ENCODE peak calls at places on chromosomes 12 and 14, in four cellular contexts. S, D, P and W are unnamed samples. For H3K4me1, the result is how much of the 10 kb centered on the place peaks cover.

GRCh38 chr12:8038659-8039114 is 6.2 kb downstream of the FOXJ2 start:
- DNase-seq in S (peak), D (no peak), P (peak), W (peak)

GRCh38 chr14:96576359-96576758 is 74.2 kb downstream of the PAPOLA start:
- DNase-seq in S (no peak), D (no peak), P (no peak), W (no peak)

GRCh38 chr14:68137704-68138619 is 318.4 kb downstream of the RAD51B start:
- DNase-seq in S (peak), D (no peak), P (peak), W (peak)

GRCh38 chr12:11130999-11131398 is 3.4 kb downstream of the TAS2R30 start:
- DNase-seq in S (no peak), D (no peak), P (no peak), W (no peak)

GRCh38 chr14:24241829-24242443 is 487 bp downstream of the TINF2 start:
- DNase-seq in S (peak), D (no peak), P (peak), W (no peak)

GRCh38 chr12:89525824-89526770 is at the start of gene POC1B:
- DNase-seq in S (peak), D (peak), P (peak), W (peak)

GRCh38 chr12:56158926-56159461 is 835 bp downstream of the MYL6 start:
- DNase-seq in S (peak), D (no peak), P (peak), W (peak)

GRCh38 chr14:27715561-27715960 is 1051.0 kb upstream of the FOXG1 start:
- DNase-seq in S (no peak), D (no peak), P (no peak), W (no peak)

GRCh38 chr12:54879132-54879531 is 24.8 kb downstream of the MUCL1 start:
- DNase-seq in S (peak), D (no peak), P (no peak), W (no peak)

GRCh38 chr12:59651230-59651920 is 55.5 kb downstream of the SLC16A7 start:
- DNase-seq in S (peak), D (no peak), P (no peak), W (peak)

GRCh38 chr12:219891-220352 is 6.0 kb upstream of the SLC6A12 start:
- DNase-seq in S (peak), D (no peak), P (peak), W (peak)

GRCh38 chr14:32481707-32482106 is 152.6 kb downstream of the AKAP6 start:
- DNase-seq in S (no peak), D (no peak), P (no peak), W (no peak)

GRCh38 chr14:68140111-68140741 is 320.6 kb downstream of the RAD51B start:
- DNase-seq in S (peak), D (no peak), P (no peak), W (peak)

GRCh38 chr12:122928033-122928890 is 32.3 kb upstream of the VPS37B start:
- DNase-seq in S (no peak), D (no peak), P (no peak), W (no peak)

GRCh38 chr12:122836027-122836921 is 1.0 kb downstream of the HIP1R start:
- DNase-seq in S (peak), D (peak), P (peak), W (peak)

GRCh38 chr12:50297027-50297426 is 13.7 kb upstream of the LIMA1 start:
- DNase-seq in S (no peak), D (no peak), P (no peak), W (peak)

GRCh38 chr12:1779783-1780182 is 40.6 kb upstream of the LRTM2 start:
- DNase-seq in S (peak), D (no peak), P (no peak), W (peak)

GRCh38 chr14:30994681-30995620 is 30.5 kb upstream of the AP4S1 start:
- DNase-seq in S (peak), D (peak), P (no peak), W (peak)

GRCh38 chr14:22898302-22898894 is 15.4 kb downstream of the REM2 start:
- DNase-seq in S (peak), D (no peak), P (peak), W (no peak)

GRCh38 chr14:106821119-106821518 is 1294.7 kb downstream of the TMEM121 start:
- DNase-seq in S (no peak), D (no peak), P (no peak), W (no peak)

GRCh38 chr12:113333877-113334785 is 778 bp downstream of the SLC8B1 start:
- DNase-seq in S (no peak), D (no peak), P (peak), W (peak)

GRCh38 chr14:104956290-104956890 is 21.8 kb downstream of the AHNAK2 start:
- DNase-seq in S (no peak), D (no peak), P (no peak), W (no peak)

GRCh38 chr14:103019827-103020226 is 37.5 kb downstream of the CDC42BPB start:
- DNase-seq in S (no peak), D (no peak), P (no peak), W (no peak)

GRCh38 chr12:75489613-75490210 is 9.2 kb downstream of the GLIPR1 start:
- DNase-seq in S (peak), D (no peak), P (no peak), W (peak)

GRCh38 chr14:20620798-20621478 is 20.6 kb downstream of the OR6S1 start:
- DNase-seq in S (no peak), D (no peak), P (no peak), W (no peak)

GRCh38 chr14:72943876-72944430 is 17.7 kb downstream of the DCAF4 start:
- DNase-seq in S (no peak), D (no peak), P (no peak), W (no peak)

GRCh38 chr14:67411820-67412421 is at the start of gene PLEK2:
- DNase-seq in S (no peak), D (no peak), P (no peak), W (no peak)

GRCh38 chr14:106207316-106207715 is 680.9 kb downstream of the TMEM121 start:
- DNase-seq in S (no peak), D (no peak), P (no peak), W (no peak)

GRCh38 chr12:15059123-15059522 is 86.3 kb downstream of the PDE6H start:
- DNase-seq in S (no peak), D (no peak), P (no peak), W (no peak)

GRCh38 chr12:166425-167091 is 47.4 kb downstream of the SLC6A12 start:
- DNase-seq in S (no peak), D (no peak), P (no peak), W (no peak)

GRCh38 chr12:22979854-22980253 is 354.9 kb downstream of the ETNK1 start:
- DNase-seq in S (no peak), D (no peak), P (no peak), W (peak)

GRCh38 chr14:56660677-56661389 is 81.2 kb downstream of the TMEM260 start:
- DNase-seq in S (no peak), D (no peak), P (no peak), W (no peak)

GRCh38 chr12:124303579-124304313 is 8.9 kb downstream of the RFLNA start:
- DNase-seq in S (no peak), D (no peak), P (no peak), W (no peak)

GRCh38 chr12:124026755-124027745 is 54.0 kb downstream of the ZNF664 start:
- DNase-seq in S (peak), D (no peak), P (peak), W (peak)

GRCh38 chr12:10563002-10563401 is 50.4 kb downstream of the MAGOHB start:
- DNase-seq in S (no peak), D (no peak), P (no peak), W (no peak)

GRCh38 chr14:100878271-100879146 is 25.0 kb downstream of the RTL1 start:
- DNase-seq in S (no peak), D (no peak), P (no peak), W (no peak)

GRCh38 chr12:94263011-94263786 is 114.8 kb downstream of the PLXNC1 start:
- DNase-seq in S (no peak), D (peak), P (peak), W (no peak)

DNA sequence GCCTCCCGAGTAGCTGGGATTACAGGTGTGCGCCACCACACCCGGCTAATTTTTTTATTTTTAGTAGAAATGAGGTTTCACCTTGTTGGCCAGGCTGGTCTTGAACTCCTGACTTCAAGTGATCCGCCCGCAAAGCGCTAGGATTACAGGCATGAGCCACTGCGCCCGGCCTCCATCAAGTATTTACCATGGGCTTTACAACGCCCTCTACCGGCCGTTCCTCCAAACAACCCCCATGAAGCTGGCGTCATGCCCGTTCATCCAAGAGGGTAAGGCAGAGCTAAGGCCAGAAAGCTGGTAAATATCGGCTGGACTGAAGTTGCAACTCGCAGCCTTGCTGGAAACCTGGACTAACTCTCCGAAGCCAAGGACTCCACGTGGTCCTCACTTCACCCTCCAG is 41.6 kb downstream of the RNF34 start:
- DNase-seq in S (no peak), D (no peak), P (no peak), W (no peak)
- TF ChIP-seq CTCF in S (no peak), D (no peak), P (no peak), W (no peak)

DNA sequence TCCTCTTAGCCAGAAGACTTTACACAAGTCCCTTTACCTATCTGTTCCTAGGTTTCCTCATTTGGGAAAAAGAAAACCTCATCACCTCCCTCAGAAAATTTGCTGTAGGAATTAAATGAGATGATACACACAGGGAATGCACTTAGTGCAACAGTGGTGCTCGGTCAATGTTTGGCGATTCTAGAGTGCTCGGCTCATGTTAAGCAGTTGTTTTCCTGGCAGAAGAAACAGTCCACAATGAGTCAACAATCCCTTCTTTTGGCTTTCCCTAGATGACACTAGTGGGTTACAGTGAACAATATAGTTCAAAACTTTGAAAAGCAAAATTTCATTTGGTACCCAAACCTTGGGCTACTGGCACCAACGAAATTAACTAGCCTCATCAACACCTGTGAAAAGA is 3.9 kb upstream of the TMEM233 start:
- DNase-seq in S (no peak), D (no peak), P (no peak), W (no peak)
- H3K4me1 ChIP-seq in S (under half), D (under half), P (under half), W (under half)

GRCh38 chr12:130764475-130765185 is 48.5 kb upstream of the RIMBP2 start:
- DNase-seq in S (peak), D (peak), P (peak), W (peak)
- TF ChIP-seq FOS in S (no peak), D (no peak), P (no peak), W (no peak)

GRCh38 chr12:68899251-68899771 is 33.7 kb downstream of the CPM start:
- DNase-seq in S (peak), D (no peak), P (no peak), W (no peak)
- TF ChIP-seq CTCF in S (peak), D (no peak), P (no peak), W (no peak)

GRCh38 chr14:93975791-93976476 is 436 bp downstream of the ASB2 start:
- DNase-seq in S (no peak), D (peak), P (no peak), W (no peak)

GRCh38 chr14:93977790-93978581 is 1.6 kb upstream of the ASB2 start:
- DNase-seq in S (no peak), D (peak), P (no peak), W (no peak)

GRCh38 chr14:93978735-93979134 is 2.4 kb upstream of the ASB2 start:
- DNase-seq in S (no peak), D (no peak), P (no peak), W (no peak)

GRCh38 chr14:93976477-93977057 is at the start of gene ASB2:
- DNase-seq in S (peak), D (no peak), P (no peak), W (no peak)

GRCh38 chr14:93977171-93977570 is 801 bp upstream of the ASB2 start:
- DNase-seq in S (no peak), D (no peak), P (no peak), W (no peak)
- H3K4me1 ChIP-seq in S (under half), D (half or more), P (under half), W (under half)

GRCh38 chr12:107917912-107918800 is 143.7 kb downstream of the ASCL4 start:
- DNase-seq in S (peak), D (no peak), P (peak), W (no peak)

GRCh38 chr12:107914460-107914977 is 140.0 kb downstream of the ASCL4 start:
- DNase-seq in S (no peak), D (no peak), P (peak), W (no peak)

GRCh38 chr12:107906719-107907118 is 132.2 kb downstream of the ASCL4 start:
- DNase-seq in S (no peak), D (no peak), P (no peak), W (no peak)

GRCh38 chr12:107912421-107913004 is 138.0 kb downstream of the ASCL4 start:
- DNase-seq in S (no peak), D (no peak), P (peak), W (peak)
- TF ChIP-seq FOS in S (no peak), D (no peak), P (no peak), W (no peak)

GRCh38 chr14:51733147-51733546 is 81.4 kb downstream of the FRMD6 start:
- DNase-seq in S (no peak), D (no peak), P (no peak), W (no peak)

GRCh38 chr14:51735851-51736250 is 84.1 kb downstream of the FRMD6 start:
- DNase-seq in S (no peak), D (no peak), P (no peak), W (no peak)

GRCh38 chr14:51743588-51744000 is 91.9 kb downstream of the FRMD6 start:
- DNase-seq in S (no peak), D (no peak), P (no peak), W (no peak)

GRCh38 chr14:51744372-51745150 is 92.9 kb downstream of the FRMD6 start:
- DNase-seq in S (no peak), D (no peak), P (no peak), W (no peak)

GRCh38 chr14:51738754-51739153 is 87.0 kb downstream of the FRMD6 start:
- DNase-seq in S (no peak), D (no peak), P (no peak), W (no peak)
- TF ChIP-seq CTCF in S (no peak), D (peak), P (no peak), W (no peak)

GRCh38 chr14:65100905-65101541 is 1.3 kb downstream of the MAX start:
- DNase-seq in S (no peak), D (no peak), P (no peak), W (peak)
- H3K4me1 ChIP-seq in S (under half), D (under half), P (under half), W (under half)

DNA sequence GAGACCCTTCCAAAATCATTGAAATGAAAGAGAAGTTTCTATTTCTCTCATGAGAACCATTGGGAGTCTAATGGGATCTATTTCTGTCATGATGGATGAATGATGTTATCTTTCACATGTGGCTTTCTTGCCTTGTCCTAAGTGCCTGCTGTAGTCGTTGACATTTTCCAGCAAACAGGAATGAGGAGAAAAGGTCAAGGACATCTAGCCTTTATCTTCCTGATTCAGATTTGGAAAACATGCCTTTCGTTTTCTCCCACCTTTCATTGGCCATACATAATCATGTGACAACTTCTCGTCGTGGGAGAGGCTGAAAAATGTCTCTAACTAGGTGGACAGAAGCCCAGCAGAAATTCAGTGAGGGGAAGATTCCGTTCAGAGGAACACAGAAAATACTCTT is 94.5 kb downstream of the PCNX1 start:
- DNase-seq in S (no peak), D (no peak), P (peak), W (no peak)
- TF ChIP-seq FOS in S (no peak), D (no peak), P (no peak), W (no peak)

GRCh38 chr14:60508707-60509437 is at the start of gene SIX6:
- DNase-seq in S (peak), D (no peak), P (no peak), W (peak)
- TF ChIP-seq CTCF in S (no peak), D (no peak), P (no peak), W (no peak)